ENCODE peak calls at places on chromosomes 11 and 22, in five cellular contexts. L is sigmoid colon; I is activated T-helper 1 cell treated with anti-CD3 and anti-CD28 coated beads, Interleukin-2, amount 50 U/mL, for 16 hours; V is activated CD4-positive, CD25-positive, alpha-beta regulatory T cell treated with anti-CD3 and anti-CD28 coated beads, Interleukin-2, amount 50 U/mL, for 16 hours; Q is IMR-90. B is an unnamed sample.

GRCh38 chr11:31262761-31263160 is 106.8 kb downstream of the DCDC1 start:
- DNase-seq in L (no peak), I (no peak), V (no peak), Q (peak; percentile 5), B (no peak)

GRCh38 chr11:26621147-26621546 is 49.1 kb upstream of the MUC15 start:
- DNase-seq in L (no peak), I (no peak), V (no peak), Q (peak; percentile 52), B (no peak)

GRCh38 chr11:122343247-122343646 is 227.2 kb upstream of the BLID start:
- DNase-seq in L (no peak), I (no peak), V (no peak), Q (no peak), B (no peak)

GRCh38 chr11:2587132-2587930 is 112.5 kb downstream of the KCNQ1OT1 start:
- DNase-seq in L (peak; percentile 55), I (no peak), V (no peak), Q (no peak), B (peak; percentile 81)

GRCh38 chr22:35379146-35379993 is 1.5 kb upstream of the HMOX1 start:
- DNase-seq in L (no peak), I (no peak), V (no peak), Q (no peak), B (no peak)

GRCh38 chr11:75420224-75421034 is 12.6 kb downstream of the KLHL35 start:
- DNase-seq in L (no peak), I (no peak), V (no peak), Q (no peak), B (no peak)

GRCh38 chr11:123525511-123525918 is 95.4 kb downstream of the GRAMD1B start:
- DNase-seq in L (no peak), I (no peak), V (no peak), Q (no peak), B (no peak)

GRCh38 chr11:122023614-122024250 is 92.3 kb downstream of the BLID start:
- DNase-seq in L (no peak), I (no peak), V (no peak), Q (no peak), B (no peak)

GRCh38 chr22:17235149-17235655 is 16.0 kb upstream of the ADA2 start:
- DNase-seq in L (no peak), I (no peak), V (no peak), Q (no peak), B (no peak)

GRCh38 chr11:32602657-32603410 is 19.2 kb downstream of the EIF3M start:
- DNase-seq in L (no peak), I (no peak), V (no peak), Q (peak; percentile 67), B (no peak)

GRCh38 chr22:36731916-36732315 is 28.4 kb upstream of the CACNG2 start:
- DNase-seq in L (peak; percentile 40), I (no peak), V (no peak), Q (no peak), B (no peak)

GRCh38 chr11:77619576-77620198 is 17.9 kb downstream of the CLNS1A start:
- DNase-seq in L (no peak), I (no peak), V (no peak), Q (peak; percentile 54), B (no peak)

GRCh38 chr11:40986320-40986719 is 473.1 kb downstream of the LRRC4C start:
- DNase-seq in L (no peak), I (no peak), V (no peak), Q (no peak), B (no peak)

GRCh38 chr22:17807571-17808410 is 33.5 kb upstream of the BID start:
- DNase-seq in L (no peak), I (no peak), V (no peak), Q (peak; percentile 69), B (no peak)

GRCh38 chr11:9906043-9906791 is 242.3 kb downstream of the SWAP70 start:
- DNase-seq in L (no peak), I (no peak), V (no peak), Q (peak; percentile 94), B (no peak)

GRCh38 chr22:45883811-45884170 is 93.2 kb downstream of the WNT7B start:
- DNase-seq in L (peak; percentile 25), I (no peak), V (no peak), Q (no peak), B (no peak)

GRCh38 chr11:106397787-106398355 is 320.4 kb downstream of the AASDHPPT start:
- DNase-seq in L (no peak), I (no peak), V (no peak), Q (no peak), B (no peak)

GRCh38 chr11:103863497-103863896 is 172.9 kb upstream of the DDI1 start:
- DNase-seq in L (no peak), I (no peak), V (no peak), Q (peak; percentile 82), B (no peak)

GRCh38 chr11:63818609-63819008 is 5.4 kb downstream of the SPINDOC start:
- DNase-seq in L (no peak), I (no peak), V (no peak), Q (no peak), B (no peak)

GRCh38 chr11:112856591-112856990 is 104.6 kb upstream of the NCAM1 start:
- DNase-seq in L (no peak), I (no peak), V (no peak), Q (no peak), B (no peak)

GRCh38 chr11:76456571-76456970 is 11.8 kb downstream of the EMSY start:
- DNase-seq in L (no peak), I (no peak), V (no peak), Q (no peak), B (no peak)

GRCh38 chr11:74815966-74816365 is 67.3 kb downstream of the RNF169 start:
- DNase-seq in L (no peak), I (no peak), V (no peak), Q (no peak), B (no peak)

GRCh38 chr11:77819921-77820564 is 479 bp downstream of the RSF1 start:
- DNase-seq in L (peak; percentile 77), I (no peak), V (peak; percentile 3), Q (peak; percentile 27), B (no peak)

GRCh38 chr11:1029686-1030085 is 6.8 kb downstream of the MUC6 start:
- DNase-seq in L (no peak), I (no peak), V (no peak), Q (no peak), B (no peak)

GRCh38 chr22:32996702-32997101 is 61.5 kb downstream of the SYN3 start:
- DNase-seq in L (peak; percentile 88), I (no peak), V (no peak), Q (no peak), B (no peak)